ENCODE peak calls at places on chromosome 3, in seven cellular contexts. Z is NB4, X is H1, O is A549, N is HCT116, V is SK-N-SH, P is GM12878. G is an unnamed sample.
A peak's percentile ranks its signal among the peaks of the same experiment; 100 is the strongest.

GRCh38 chr3:58874248-58874741 is 175.5 kb downstream of the CFAP20DC start:
- DNase-seq in Z (no peak), X (no peak), O (no peak), N (peak; percentile 18), V (no peak), P (peak; percentile 56), G (no peak)

GRCh38 chr3:110391640-110392395 is 679.8 kb upstream of the NECTIN3 start:
- DNase-seq in Z (no peak), X (no peak), O (no peak), N (no peak), V (no peak), P (no peak), G (no peak)

GRCh38 chr3:64082917-64083587 is 59.8 kb upstream of the PSMD6 start:
- DNase-seq in Z (peak; percentile 42), X (no peak), O (no peak), N (no peak), V (no peak), P (no peak), G (no peak)

GRCh38 chr3:11567516-11568467 is 75.9 kb downstream of the VGLL4 start:
- DNase-seq in Z (no peak), X (no peak), O (peak; percentile 84), N (peak; percentile 80), V (no peak), P (no peak), G (no peak)

GRCh38 chr3:171388537-171388936 is 71.7 kb downstream of the TNIK start:
- DNase-seq in Z (peak; percentile 11), X (no peak), O (no peak), N (no peak), V (no peak), P (no peak), G (no peak)

GRCh38 chr3:144665567-144666053 is 694.0 kb downstream of the DIPK2A start:
- DNase-seq in Z (no peak), X (no peak), O (no peak), N (no peak), V (no peak), P (no peak), G (no peak)

GRCh38 chr3:16841354-16841753 is 43.4 kb upstream of the PLCL2 start:
- DNase-seq in Z (no peak), X (no peak), O (no peak), N (no peak), V (no peak), P (no peak), G (no peak)

GRCh38 chr3:170469151-170470062 is 50.7 kb downstream of the CLDN11 start:
- DNase-seq in Z (no peak), X (peak; percentile 16), O (no peak), N (no peak), V (peak; percentile 41), P (no peak), G (no peak)

GRCh38 chr3:18443670-18444596 is 18.8 kb upstream of the SATB1 start:
- DNase-seq in Z (peak; percentile 50), X (peak; percentile 73), O (no peak), N (no peak), V (peak; percentile 63), P (no peak), G (peak; percentile 67)

GRCh38 chr3:139710212-139710611 is 32.4 kb upstream of the NMNAT3 start:
- DNase-seq in Z (no peak), X (no peak), O (no peak), N (no peak), V (no peak), P (no peak), G (no peak)

GRCh38 chr3:72848703-72849081 is 447 bp upstream of the SHQ1 start:
- DNase-seq in Z (peak; percentile 60), X (no peak), O (no peak), N (no peak), V (no peak), P (peak; percentile 71), G (no peak)

DNA sequence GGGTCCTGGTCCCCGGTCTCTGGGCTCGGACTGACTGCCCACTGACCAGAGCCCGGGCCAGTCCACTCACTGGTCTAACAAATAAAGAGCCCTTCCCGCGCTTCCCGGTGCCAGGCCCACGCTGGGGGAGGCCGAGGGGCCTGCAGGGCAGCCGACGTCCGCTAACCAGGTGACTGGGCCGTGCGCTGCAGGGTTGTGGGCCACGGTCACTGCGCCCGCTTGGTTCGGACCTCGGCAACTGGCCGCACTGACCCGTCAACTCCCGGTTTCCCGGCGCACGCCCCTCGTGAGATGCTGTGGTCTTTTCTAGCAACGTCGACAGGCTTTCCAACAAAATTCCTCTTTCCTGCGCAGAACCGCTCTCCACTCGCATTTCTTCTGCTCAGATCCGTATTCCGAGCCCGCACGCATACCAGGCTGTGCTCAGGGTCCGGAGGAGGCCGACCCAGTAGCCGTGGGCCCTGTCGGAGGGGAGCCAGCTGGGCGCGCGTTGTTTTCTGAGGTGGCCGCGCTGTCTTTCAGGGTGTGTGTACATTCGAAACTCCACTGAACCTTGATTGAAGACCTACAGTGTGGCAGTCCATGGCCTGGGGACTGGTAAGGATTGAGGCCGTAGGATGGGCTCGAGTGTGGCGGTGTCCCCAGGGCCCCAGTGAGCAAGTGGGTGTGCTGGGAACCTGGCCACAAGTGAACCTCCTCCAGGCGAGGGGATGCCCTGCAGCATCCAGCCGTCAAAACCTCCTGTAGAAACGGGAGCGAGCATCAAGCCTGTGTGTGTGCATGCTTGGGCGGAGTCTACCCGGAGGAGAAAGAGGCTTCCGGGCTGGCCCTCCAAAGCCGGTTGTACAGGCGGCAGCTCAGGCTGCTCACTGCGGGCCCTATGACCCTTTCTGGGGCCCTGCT is 875 bp upstream of the NT5DC2 start:
- DNase-seq in Z (peak; percentile 59), X (no peak), O (no peak), N (no peak), V (peak; percentile 20), P (no peak), G (peak; percentile 49)
- TF ChIP-seq MAX in Z (no peak), X (no peak), O (no peak), N (no peak), V (peak; percentile 22), P (no peak), G (no peak)

GRCh38 chr3:31962801-31963205 is 18.3 kb downstream of the OSBPL10 start:
- DNase-seq in Z (no peak), X (peak; percentile 1), O (no peak), N (no peak), V (no peak), P (no peak), G (no peak)

GRCh38 chr3:31957106-31957505 is 24.0 kb downstream of the OSBPL10 start:
- DNase-seq in Z (no peak), X (peak; percentile 14), O (no peak), N (no peak), V (no peak), P (no peak), G (no peak)

GRCh38 chr3:31960793-31961431 is 20.1 kb downstream of the OSBPL10 start:
- DNase-seq in Z (no peak), X (peak; percentile 48), O (peak; percentile 50), N (peak; percentile 40), V (no peak), P (no peak), G (no peak)

GRCh38 chr3:31958721-31959152 is 22.3 kb downstream of the OSBPL10 start:
- DNase-seq in Z (no peak), X (peak; percentile 26), O (no peak), N (no peak), V (peak; percentile 14), P (no peak), G (no peak)

GRCh38 chr3:31959951-31960792 is 20.9 kb downstream of the OSBPL10 start:
- DNase-seq in Z (no peak), X (peak; percentile 52), O (no peak), N (no peak), V (no peak), P (no peak), G (peak; percentile 26)
- TF ChIP-seq MAX in Z (no peak), X (no peak), O (no peak), N (no peak), V (no peak), P (no peak), G (no peak)

GRCh38 chr3:94543161-94543560 is 480.3 kb downstream of the NSUN3 start:
- DNase-seq in Z (no peak), X (no peak), O (no peak), N (no peak), V (no peak), P (no peak), G (no peak)

GRCh38 chr3:94544131-94544530 is 481.3 kb downstream of the NSUN3 start:
- DNase-seq in Z (no peak), X (no peak), O (no peak), N (no peak), V (no peak), P (no peak), G (no peak)

DNA sequence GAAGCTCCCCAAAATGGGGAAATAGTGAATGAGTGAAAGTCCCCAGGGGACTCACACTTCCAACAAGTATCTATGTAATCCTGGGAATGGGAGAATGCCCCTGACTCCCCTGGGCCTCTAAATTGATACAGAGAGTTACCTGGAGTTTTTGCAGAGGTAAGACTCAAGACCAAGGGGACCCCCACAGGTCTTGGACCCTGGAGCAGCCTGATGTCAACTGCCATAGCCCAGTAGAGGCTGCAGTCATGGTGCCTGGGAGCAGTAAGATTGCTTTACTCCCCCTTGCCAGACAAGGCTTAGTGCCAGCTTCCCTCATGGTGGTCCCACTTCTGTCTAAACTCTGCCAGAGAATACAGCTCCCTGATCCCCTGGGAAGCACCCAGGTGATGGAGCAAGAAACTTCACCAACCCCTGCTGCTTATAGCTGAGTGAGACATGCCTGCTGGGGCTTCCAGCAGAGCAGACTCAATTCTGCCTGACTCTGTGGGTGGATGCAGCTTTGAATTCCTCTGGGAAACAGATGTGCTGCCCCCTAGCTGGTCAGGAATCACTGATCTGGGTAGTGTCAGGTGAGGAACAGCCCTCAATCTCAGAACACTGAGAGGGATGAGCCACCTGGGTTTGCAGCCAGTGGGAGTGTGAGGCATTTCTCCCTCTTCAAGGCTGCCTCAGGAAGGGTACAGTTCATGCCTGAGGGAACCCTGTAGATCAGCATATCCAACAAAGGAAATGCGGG is 485.9 kb downstream of the NSUN3 start:
- DNase-seq in Z (no peak), X (peak; percentile 47), O (no peak), N (no peak), V (no peak), P (no peak), G (peak; percentile 29)
- TF ChIP-seq MAX in Z (no peak), X (no peak), O (no peak), N (no peak), V (no peak), P (no peak), G (no peak)

GRCh38 chr3:79019137-79019923 is 748.5 kb downstream of the ROBO1 start:
- DNase-seq in Z (no peak), X (peak; percentile 83), O (peak; percentile 71), N (no peak), V (peak; percentile 89), P (no peak), G (peak; percentile 77)
- TF ChIP-seq MAX in Z (no peak), X (peak; percentile 71), O (peak; percentile 67), N (no peak), V (peak; percentile 95), P (no peak), G (no peak)

GRCh38 chr3:48693826-48694225 is 8.1 kb upstream of the NCKIPSD start:
- DNase-seq in Z (no peak), X (no peak), O (no peak), N (no peak), V (no peak), P (no peak), G (no peak)

GRCh38 chr3:48692551-48692950 is 6.8 kb upstream of the NCKIPSD start:
- DNase-seq in Z (no peak), X (no peak), O (no peak), N (no peak), V (no peak), P (no peak), G (no peak)

GRCh38 chr3:48696156-48696555 is 10.4 kb upstream of the NCKIPSD start:
- DNase-seq in Z (no peak), X (no peak), O (no peak), N (no peak), V (no peak), P (no peak), G (no peak)

GRCh38 chr3:48694610-48695051 is 8.9 kb upstream of the NCKIPSD start:
- DNase-seq in Z (no peak), X (no peak), O (no peak), N (peak; percentile 32), V (peak; percentile 41), P (no peak), G (no peak)

GRCh38 chr3:48695113-48695753 is 9.5 kb upstream of the NCKIPSD start:
- DNase-seq in Z (no peak), X (peak; percentile 82), O (no peak), N (no peak), V (no peak), P (no peak), G (peak; percentile 80)
- TF ChIP-seq MAX in Z (no peak), X (peak; percentile 20), O (no peak), N (no peak), V (no peak), P (no peak), G (peak; percentile 23)

G was measured in WTC11.